ENCODE peak calls at places on chromosomes 2 and 18, in six cellular contexts. One of them, this sample, is unnamed.

GRCh38 chr2:122737429-122738077 is 982.1 kb downstream of the TSN start:
- DNase-seq in foreskin fibroblast: no peak
- DNase-seq in astrocyte of the cerebellum: no peak
- DNase-seq in stimulated activated CD4-positive, alpha-beta T cell treated with anti-CD3 and anti-CD28 coated beads, Interleukin-12 subunit alpha, Interleukin-12 subunit beta, amount 100 ng/mL, for 4 hours: no peak
- DNase-seq in activated CD4-positive, alpha-beta T cell treated with anti-CD3 and anti-CD28 coated beads, Interleukin-2, amount 10 ng/mL, durations not matched to agents 7 days and 5 days: no peak
- DNase-seq in cerebellar cortex: no peak
- DNase-seq in this sample: no peak

GRCh38 chr2:219269362-219270054 is 9.7 kb upstream of the DNAJB2 start:
- DNase-seq in cerebellar cortex: no peak
- DNase-seq in activated CD4-positive, alpha-beta T cell treated with anti-CD3 and anti-CD28 coated beads, Interleukin-2, amount 10 ng/mL, durations not matched to agents 7 days and 5 days: no peak
- DNase-seq in astrocyte of the cerebellum: no peak
- DNase-seq in stimulated activated CD4-positive, alpha-beta T cell treated with anti-CD3 and anti-CD28 coated beads, Interleukin-12 subunit alpha, Interleukin-12 subunit beta, amount 100 ng/mL, for 4 hours: no peak
- DNase-seq in foreskin fibroblast: no peak
- DNase-seq in this sample: no peak

GRCh38 chr2:164589522-164589921 is 31.8 kb downstream of the GRB14 start:
- DNase-seq in stimulated activated CD4-positive, alpha-beta T cell treated with anti-CD3 and anti-CD28 coated beads, Interleukin-12 subunit alpha, Interleukin-12 subunit beta, amount 100 ng/mL, for 4 hours: no peak
- DNase-seq in astrocyte of the cerebellum: peak
- DNase-seq in foreskin fibroblast: no peak
- DNase-seq in activated CD4-positive, alpha-beta T cell treated with anti-CD3 and anti-CD28 coated beads, Interleukin-2, amount 10 ng/mL, durations not matched to agents 7 days and 5 days: no peak
- DNase-seq in cerebellar cortex: no peak
- DNase-seq in this sample: no peak

GRCh38 chr2:71637736-71638135 is 184.4 kb downstream of the DYSF start:
- DNase-seq in astrocyte of the cerebellum: no peak
- DNase-seq in activated CD4-positive, alpha-beta T cell treated with anti-CD3 and anti-CD28 coated beads, Interleukin-2, amount 10 ng/mL, durations not matched to agents 7 days and 5 days: no peak
- DNase-seq in foreskin fibroblast: no peak
- DNase-seq in stimulated activated CD4-positive, alpha-beta T cell treated with anti-CD3 and anti-CD28 coated beads, Interleukin-12 subunit alpha, Interleukin-12 subunit beta, amount 100 ng/mL, for 4 hours: no peak
- DNase-seq in cerebellar cortex: no peak
- DNase-seq in this sample: no peak

GRCh38 chr2:174335605-174336402 is 1.1 kb downstream of the SP9 start:
- DNase-seq in activated CD4-positive, alpha-beta T cell treated with anti-CD3 and anti-CD28 coated beads, Interleukin-2, amount 10 ng/mL, durations not matched to agents 7 days and 5 days: no peak
- DNase-seq in astrocyte of the cerebellum: no peak
- DNase-seq in cerebellar cortex: no peak
- DNase-seq in stimulated activated CD4-positive, alpha-beta T cell treated with anti-CD3 and anti-CD28 coated beads, Interleukin-12 subunit alpha, Interleukin-12 subunit beta, amount 100 ng/mL, for 4 hours: no peak
- DNase-seq in foreskin fibroblast: no peak
- DNase-seq in this sample: no peak

GRCh38 chr2:146143971-146144370 is 1624.1 kb upstream of the ZEB2 start:
- DNase-seq in activated CD4-positive, alpha-beta T cell treated with anti-CD3 and anti-CD28 coated beads, Interleukin-2, amount 10 ng/mL, durations not matched to agents 7 days and 5 days: no peak
- DNase-seq in astrocyte of the cerebellum: no peak
- DNase-seq in foreskin fibroblast: peak
- DNase-seq in cerebellar cortex: no peak
- DNase-seq in stimulated activated CD4-positive, alpha-beta T cell treated with anti-CD3 and anti-CD28 coated beads, Interleukin-12 subunit alpha, Interleukin-12 subunit beta, amount 100 ng/mL, for 4 hours: no peak
- DNase-seq in this sample: no peak

GRCh38 chr18:63454497-63454896 is 22.3 kb upstream of the SERPINB5 start:
- DNase-seq in astrocyte of the cerebellum: no peak
- DNase-seq in cerebellar cortex: no peak
- DNase-seq in activated CD4-positive, alpha-beta T cell treated with anti-CD3 and anti-CD28 coated beads, Interleukin-2, amount 10 ng/mL, durations not matched to agents 7 days and 5 days: no peak
- DNase-seq in stimulated activated CD4-positive, alpha-beta T cell treated with anti-CD3 and anti-CD28 coated beads, Interleukin-12 subunit alpha, Interleukin-12 subunit beta, amount 100 ng/mL, for 4 hours: no peak
- DNase-seq in foreskin fibroblast: peak
- DNase-seq in this sample: no peak

GRCh38 chr2:98546186-98546585 is 62.1 kb downstream of the COA5 start:
- DNase-seq in astrocyte of the cerebellum: no peak
- DNase-seq in activated CD4-positive, alpha-beta T cell treated with anti-CD3 and anti-CD28 coated beads, Interleukin-2, amount 10 ng/mL, durations not matched to agents 7 days and 5 days: no peak
- DNase-seq in stimulated activated CD4-positive, alpha-beta T cell treated with anti-CD3 and anti-CD28 coated beads, Interleukin-12 subunit alpha, Interleukin-12 subunit beta, amount 100 ng/mL, for 4 hours: no peak
- DNase-seq in foreskin fibroblast: no peak
- DNase-seq in cerebellar cortex: no peak
- DNase-seq in this sample: no peak

GRCh38 chr18:62555135-62555534 is 32.3 kb downstream of the ZCCHC2 start:
- DNase-seq in activated CD4-positive, alpha-beta T cell treated with anti-CD3 and anti-CD28 coated beads, Interleukin-2, amount 10 ng/mL, durations not matched to agents 7 days and 5 days: no peak
- DNase-seq in stimulated activated CD4-positive, alpha-beta T cell treated with anti-CD3 and anti-CD28 coated beads, Interleukin-12 subunit alpha, Interleukin-12 subunit beta, amount 100 ng/mL, for 4 hours: no peak
- DNase-seq in cerebellar cortex: no peak
- DNase-seq in astrocyte of the cerebellum: no peak
- DNase-seq in foreskin fibroblast: peak
- DNase-seq in this sample: peak

GRCh38 chr2:27051902-27052645 is 606 bp downstream of the AGBL5 start:
- DNase-seq in activated CD4-positive, alpha-beta T cell treated with anti-CD3 and anti-CD28 coated beads, Interleukin-2, amount 10 ng/mL, durations not matched to agents 7 days and 5 days: no peak
- DNase-seq in cerebellar cortex: no peak
- DNase-seq in stimulated activated CD4-positive, alpha-beta T cell treated with anti-CD3 and anti-CD28 coated beads, Interleukin-12 subunit alpha, Interleukin-12 subunit beta, amount 100 ng/mL, for 4 hours: peak
- DNase-seq in foreskin fibroblast: no peak
- DNase-seq in astrocyte of the cerebellum: no peak
- DNase-seq in this sample: no peak

GRCh38 chr2:151959203-151959602 is 131.0 kb upstream of the ARL5A start:
- DNase-seq in foreskin fibroblast: no peak
- DNase-seq in astrocyte of the cerebellum: no peak
- DNase-seq in stimulated activated CD4-positive, alpha-beta T cell treated with anti-CD3 and anti-CD28 coated beads, Interleukin-12 subunit alpha, Interleukin-12 subunit beta, amount 100 ng/mL, for 4 hours: no peak
- DNase-seq in cerebellar cortex: no peak
- DNase-seq in activated CD4-positive, alpha-beta T cell treated with anti-CD3 and anti-CD28 coated beads, Interleukin-2, amount 10 ng/mL, durations not matched to agents 7 days and 5 days: no peak
- DNase-seq in this sample: no peak

GRCh38 chr2:14881663-14882327 is 249.3 kb downstream of the LRATD1 start:
- DNase-seq in activated CD4-positive, alpha-beta T cell treated with anti-CD3 and anti-CD28 coated beads, Interleukin-2, amount 10 ng/mL, durations not matched to agents 7 days and 5 days: no peak
- DNase-seq in astrocyte of the cerebellum: no peak
- DNase-seq in stimulated activated CD4-positive, alpha-beta T cell treated with anti-CD3 and anti-CD28 coated beads, Interleukin-12 subunit alpha, Interleukin-12 subunit beta, amount 100 ng/mL, for 4 hours: no peak
- DNase-seq in foreskin fibroblast: no peak
- DNase-seq in cerebellar cortex: no peak
- DNase-seq in this sample: no peak

GRCh38 chr2:127641846-127642510 is 4.0 kb upstream of the GPR17 start:
- DNase-seq in activated CD4-positive, alpha-beta T cell treated with anti-CD3 and anti-CD28 coated beads, Interleukin-2, amount 10 ng/mL, durations not matched to agents 7 days and 5 days: peak
- DNase-seq in astrocyte of the cerebellum: no peak
- DNase-seq in cerebellar cortex: no peak
- DNase-seq in stimulated activated CD4-positive, alpha-beta T cell treated with anti-CD3 and anti-CD28 coated beads, Interleukin-12 subunit alpha, Interleukin-12 subunit beta, amount 100 ng/mL, for 4 hours: peak
- DNase-seq in foreskin fibroblast: no peak
- DNase-seq in this sample: no peak

This sample was measured in A673.